ENCODE peak calls at places on chromosomes 5 and 9, in five cellular contexts. W is CD4-positive, alpha-beta T cell; Y is kidney; I is Peyer's patch; J is lower lobe of right lung. Z is an unnamed sample.

GRCh38 chr5:146825033-146825432 is 53.5 kb downstream of the PPP2R2B start:
- DNase-seq in Y (no peak), I (no peak), W (no peak), J (no peak), Z (no peak)

GRCh38 chr9:89978185-89978584 is 373.4 kb downstream of the GADD45G start:
- DNase-seq in W (no peak), I (no peak), J (no peak), Y (no peak), Z (no peak)

GRCh38 chr9:4590430-4591122 is 71.5 kb upstream of the PLPP6 start:
- DNase-seq in J (no peak), W (no peak), I (no peak), Y (no peak), Z (no peak)

GRCh38 chr9:136025481-136025880 is 64.3 kb upstream of the UBAC1 start:
- DNase-seq in J (no peak), I (no peak), Y (no peak), W (no peak), Z (no peak)

GRCh38 chr5:181218795-181219124 is 4.3 kb upstream of the TRIM41 start:
- DNase-seq in Y (no peak), J (no peak), W (no peak), I (no peak), Z (no peak)

GRCh38 chr9:13555989-13556500 is 276.6 kb upstream of the MPDZ start:
- DNase-seq in I (no peak), W (no peak), Y (no peak), J (no peak), Z (no peak)

GRCh38 chr5:58924306-58924705 is 341.4 kb downstream of the RAB3C start:
- DNase-seq in Y (no peak), W (no peak), I (no peak), J (no peak), Z (no peak)

GRCh38 chr5:115343855-115344254 is 47.4 kb upstream of the CCDC112 start:
- DNase-seq in J (no peak), Y (no peak), I (no peak), W (no peak), Z (no peak)

GRCh38 chr5:119055267-119055666 is 15.6 kb upstream of the DMXL1 start:
- DNase-seq in Y (no peak), W (no peak), I (no peak), J (no peak), Z (no peak)

GRCh38 chr5:34716986-34717385 is 60.9 kb downstream of the RAI14 start:
- DNase-seq in Y (no peak), J (no peak), I (no peak), W (no peak), Z (no peak)

GRCh38 chr5:124553911-124554310 is 192.5 kb downstream of the ZNF608 start:
- DNase-seq in Y (no peak), W (no peak), J (no peak), I (no peak), Z (no peak)

GRCh38 chr9:113990570-113990907 is 87.6 kb downstream of the AMBP start:
- DNase-seq in I (peak), W (no peak), Y (peak), J (no peak), Z (no peak)

GRCh38 chr5:3858524-3858923 is 262.9 kb downstream of the IRX1 start:
- DNase-seq in J (no peak), I (no peak), W (no peak), Y (no peak), Z (no peak)

GRCh38 chr5:58974083-58974482 is 391.2 kb downstream of the RAB3C start:
- DNase-seq in Y (no peak), J (no peak), I (no peak), W (no peak), Z (no peak)

GRCh38 chr5:9387879-9388278 is 158.0 kb downstream of the SEMA5A start:
- DNase-seq in I (no peak), J (no peak), W (no peak), Y (no peak), Z (no peak)

GRCh38 chr5:172437445-172438303 is 16.7 kb downstream of the SH3PXD2B start:
- DNase-seq in I (peak), Y (peak), W (no peak), J (peak), Z (no peak)

GRCh38 chr5:80034962-80035821 is at the start of gene THBS4:
- DNase-seq in Y (no peak), J (no peak), W (no peak), I (no peak), Z (no peak)

GRCh38 chr5:109650451-109650850 is 39.3 kb upstream of the MAN2A1 start:
- DNase-seq in J (no peak), Y (no peak), I (no peak), W (no peak), Z (no peak)

GRCh38 chr9:68643901-68644809 is 60.9 kb upstream of the PIP5K1B start:
- DNase-seq in J (no peak), W (no peak), I (peak), Y (no peak), Z (no peak)

GRCh38 chr5:109614316-109614715 is 75.4 kb upstream of the MAN2A1 start:
- DNase-seq in I (no peak), J (no peak), Y (no peak), W (no peak), Z (no peak)

GRCh38 chr5:170537451-170538095 is 33.8 kb downstream of the KCNIP1 start:
- DNase-seq in W (no peak), I (no peak), J (no peak), Y (no peak), Z (no peak)

GRCh38 chr5:117803533-117803932 is 1184.8 kb downstream of the DTWD2 start:
- DNase-seq in Y (no peak), I (no peak), J (no peak), W (no peak), Z (no peak)

GRCh38 chr5:179858241-179858585 is 404 bp downstream of the MRNIP start:
- DNase-seq in W (peak), Y (peak), J (peak), I (peak), Z (peak)

GRCh38 chr5:179801304-179802206 is 5.1 kb downstream of the MGAT4B start:
- DNase-seq in Y (peak), W (peak), J (peak), I (peak), Z (peak)

GRCh38 chr5:103847060-103847459 is 284.5 kb upstream of the NUDT12 start:
- DNase-seq in W (no peak), J (no peak), Y (no peak), I (no peak), Z (no peak)

GRCh38 chr9:114691046-114691955 is 9.3 kb upstream of the TEX48 start:
- DNase-seq in I (no peak), Y (no peak), W (peak), J (no peak), Z (no peak)

GRCh38 chr5:40258205-40258604 is 421.5 kb upstream of the PTGER4 start:
- DNase-seq in I (no peak), J (no peak), Y (no peak), W (no peak), Z (no peak)

GRCh38 chr5:141876628-141877477 is 1.4 kb downstream of the PCDH1 start:
- DNase-seq in J (peak), Y (peak), W (no peak), I (peak), Z (peak)

GRCh38 chr5:5886353-5886752 is 463.9 kb downstream of the ICE1 start:
- DNase-seq in Y (no peak), W (no peak), J (no peak), I (no peak), Z (no peak)

GRCh38 chr9:136545065-136545965 is 533 bp downstream of the NOTCH1 start:
- DNase-seq in J (no peak), W (peak), Y (no peak), I (peak), Z (peak)

GRCh38 chr9:69637801-69638200 is 34.4 kb downstream of the APBA1 start:
- DNase-seq in J (no peak), Y (no peak), W (no peak), I (no peak), Z (no peak)

GRCh38 chr9:7970666-7971335 is 171.2 kb upstream of the DMAC1 start:
- DNase-seq in J (no peak), I (no peak), W (no peak), Y (no peak), Z (no peak)

GRCh38 chr5:167995844-167996400 is 295.5 kb upstream of the WWC1 start:
- DNase-seq in J (no peak), I (no peak), Y (no peak), W (no peak), Z (no peak)

GRCh38 chr5:170232786-170233185 is at the start of gene C5orf58:
- DNase-seq in J (no peak), I (no peak), W (no peak), Y (peak), Z (no peak)

GRCh38 chr5:15499528-15500325 is at the start of gene FBXL7:
- DNase-seq in I (peak), W (no peak), Y (peak), J (peak), Z (peak)

GRCh38 chr9:35743880-35744518 is 5.0 kb downstream of the GBA2 start:
- DNase-seq in W (no peak), I (no peak), J (no peak), Y (no peak), Z (no peak)

GRCh38 chr5:148455055-148455675 is 71.4 kb downstream of the FBXO38 start:
- DNase-seq in Y (no peak), W (no peak), I (no peak), J (no peak), Z (no peak)

GRCh38 chr5:148458036-148458888 is 74.5 kb downstream of the FBXO38 start:
- DNase-seq in I (no peak), J (no peak), Y (no peak), W (no peak), Z (no peak)

GRCh38 chr5:148454576-148454975 is 70.8 kb downstream of the FBXO38 start:
- DNase-seq in Y (no peak), W (no peak), I (no peak), J (no peak), Z (no peak)

GRCh38 chr5:148459669-148460068 is 75.9 kb downstream of the FBXO38 start:
- DNase-seq in W (no peak), J (no peak), I (no peak), Y (no peak), Z (no peak)

GRCh38 chr5:148457183-148457620 is 73.4 kb downstream of the FBXO38 start:
- DNase-seq in W (no peak), J (no peak), I (no peak), Y (no peak), Z (no peak)
- TF ChIP-seq CTCF in W (peak), J (peak), I (no peak), Y (peak), Z (no peak)

DNA sequence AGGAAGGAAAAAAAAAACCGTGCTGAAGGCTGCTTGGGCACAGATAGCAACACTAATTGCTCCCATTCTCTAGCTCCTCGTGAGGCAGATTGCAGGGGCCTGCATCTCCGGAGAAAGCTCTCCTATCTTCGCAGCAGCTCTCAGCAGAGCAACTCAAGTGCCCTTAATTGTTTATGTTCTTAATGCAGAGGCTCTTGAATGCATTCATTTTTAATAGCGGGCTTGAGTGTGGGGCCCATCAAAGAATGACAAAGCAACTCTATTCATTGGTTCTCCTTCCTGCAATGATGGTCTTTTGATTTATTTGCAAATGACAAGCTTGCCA is 23.9 kb downstream of the TLE1 start:
- DNase-seq in Y (no peak), W (no peak), J (no peak), I (no peak), Z (no peak)
- H3K27ac ChIP-seq in Y (no peak), W (no peak), J (no peak), I (peak), Z (peak)

GRCh38 chr9:76996700-76997099 is 22.8 kb upstream of the FOXB2 start:
- DNase-seq in J (no peak), W (no peak), I (no peak), Y (no peak), Z (no peak)
- TF ChIP-seq CTCF in J (peak), W (no peak), I (no peak), Y (peak), Z (no peak)

GRCh38 chr5:96329294-96329693 is 103.8 kb downstream of the PCSK1 start:
- DNase-seq in J (no peak), W (no peak), Y (no peak), I (no peak), Z (no peak)
- H3K27ac ChIP-seq in J (no peak), W (no peak), Y (no peak), I (no peak), Z (no peak)

DNA sequence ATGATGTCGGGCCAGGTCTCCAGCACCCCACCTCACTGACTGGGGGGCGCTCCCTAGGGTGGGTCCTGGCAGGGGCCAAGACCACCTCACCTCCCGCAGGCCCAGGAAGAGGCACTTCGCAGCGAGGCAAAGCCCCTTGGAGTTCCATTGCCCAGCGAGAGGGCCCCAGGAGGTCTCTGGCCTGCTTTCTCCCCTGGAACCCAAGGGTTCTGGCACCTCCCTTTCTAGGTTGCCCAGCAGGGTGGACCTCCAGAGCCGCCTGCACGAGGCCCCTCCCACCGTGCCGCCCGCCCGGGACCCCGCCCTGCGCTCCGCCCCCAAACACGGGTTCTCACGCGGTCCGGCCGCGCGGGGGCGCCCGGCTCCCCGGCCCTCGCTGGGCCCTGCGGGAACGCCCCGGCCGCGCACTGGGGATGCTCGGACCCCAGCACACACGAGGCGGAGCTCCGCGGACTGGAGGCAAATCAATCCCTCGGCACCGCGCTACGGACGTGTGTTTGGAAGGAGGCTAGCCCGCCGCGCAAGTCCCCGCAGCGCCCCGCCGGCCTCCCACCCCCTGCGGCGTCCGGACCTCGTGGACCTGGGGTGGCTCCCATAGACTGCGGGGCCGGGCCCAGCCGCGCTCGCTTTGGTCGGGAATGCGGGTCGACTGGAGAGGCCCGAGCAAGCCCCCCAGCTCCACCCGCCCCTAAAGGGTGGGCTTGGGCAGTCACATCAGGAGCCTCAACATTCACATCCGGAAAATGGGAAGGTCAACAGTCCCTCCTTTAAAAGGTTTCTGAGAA is 99.5 kb upstream of the LMX1B start:
- DNase-seq in J (peak), Y (peak), I (peak), W (peak), Z (peak)
- TF ChIP-seq CTCF in J (peak), Y (no peak), I (peak), W (peak), Z (peak)

Z was measured in spleen.